ENCODE peak calls at places on chromosome 3, in four cellular contexts. V, T, Z and P are unnamed samples.

GRCh38 chr3:10341901-10342398 is 21.0 kb upstream of the SEC13 start:
- DNase-seq in V (no peak), T (no peak), Z (no peak), P (no peak)

GRCh38 chr3:50278868-50279224 is at the start of gene LSMEM2:
- DNase-seq in V (no peak), T (no peak), Z (no peak), P (peak; percentile 66)

GRCh38 chr3:54756330-54756731 is 171.5 kb downstream of the LRTM1 start:
- DNase-seq in V (no peak), T (no peak), Z (no peak), P (no peak)

GRCh38 chr3:170725285-170725731 is 139.4 kb upstream of the SLC7A14 start:
- DNase-seq in V (no peak), T (no peak), Z (no peak), P (no peak)

GRCh38 chr3:158909870-158910269 is 108.0 kb downstream of the MFSD1 start:
- DNase-seq in V (no peak), T (no peak), Z (peak; percentile 42), P (no peak)

GRCh38 chr3:27354588-27355203 is 14.5 kb downstream of the NEK10 start:
- DNase-seq in V (no peak), T (no peak), Z (no peak), P (no peak)

GRCh38 chr3:10442151-10442795 is 63.1 kb downstream of the ATP2B2 start:
- DNase-seq in V (no peak), T (no peak), Z (no peak), P (no peak)

GRCh38 chr3:178381971-178382370 is 154.3 kb upstream of the KCNMB2 start:
- DNase-seq in V (no peak), T (no peak), Z (peak; percentile 1), P (no peak)

GRCh38 chr3:79906106-79906505 is 138.3 kb upstream of the ROBO1 start:
- DNase-seq in V (no peak), T (no peak), Z (peak; percentile 14), P (no peak)

DNA sequence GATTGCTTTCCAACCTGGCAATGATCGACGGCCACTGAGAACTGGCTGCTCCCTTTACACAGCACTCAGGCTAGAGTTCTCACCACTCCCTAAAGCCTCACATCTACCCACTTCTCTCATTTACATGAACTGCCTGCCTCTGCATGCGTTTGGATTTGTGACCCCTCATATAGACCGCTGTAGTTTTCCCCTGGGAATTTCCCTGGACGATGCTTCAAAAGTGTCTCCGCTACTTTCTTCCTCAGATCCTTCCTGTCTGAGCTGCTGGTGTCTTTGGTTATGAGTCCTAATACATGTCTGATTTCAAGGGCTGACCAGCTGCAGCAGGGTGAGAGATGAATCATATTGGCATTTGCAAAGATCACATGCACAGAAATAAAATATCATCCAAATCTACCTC is 116.7 kb upstream of the ETV5 start:
- DNase-seq in V (no peak), T (no peak), Z (no peak), P (no peak)
- H3K27ac ChIP-seq in V (no peak overlapping the region), T (no peak overlapping the region), Z (no peak overlapping the region), P (no peak overlapping the region)

GRCh38 chr3:98968347-98968746 is 66.9 kb upstream of the DCBLD2 start:
- DNase-seq in V (no peak), T (no peak), Z (no peak), P (no peak)
- TF ChIP-seq CTCF in V (no peak), T (no peak), Z (no peak), P (no peak)

DNA sequence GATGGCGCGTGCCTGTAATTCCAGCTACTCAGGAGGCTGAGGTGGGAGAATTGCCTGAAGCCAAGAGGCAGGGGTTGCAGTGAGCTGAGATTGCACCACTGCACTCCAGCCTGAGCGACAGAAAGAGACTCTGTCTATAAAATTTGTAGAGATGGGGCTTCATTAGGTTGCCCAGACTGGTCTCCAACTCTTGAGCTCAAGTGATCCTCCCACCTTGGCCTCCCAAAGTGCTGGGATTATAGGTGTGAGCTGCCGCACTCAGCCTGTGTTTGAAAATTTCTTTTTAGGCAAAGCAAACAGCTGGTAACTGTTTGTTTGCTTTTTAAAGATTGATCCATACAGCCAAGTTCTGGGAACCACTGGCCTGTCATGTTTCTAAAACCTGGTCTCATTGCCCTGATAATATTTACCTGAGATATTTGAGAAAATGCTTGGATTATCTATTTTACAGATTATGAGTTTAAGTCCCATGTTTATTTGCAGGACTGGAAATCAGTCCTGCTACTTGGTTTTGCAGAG is 64.2 kb upstream of the LMOD3 start:
- DNase-seq in V (no peak), T (no peak), Z (no peak), P (no peak)
- H3K36me3 ChIP-seq in V (no peaks in the 10 kb centered on the region), T (no peaks in the 10 kb centered on the region), Z (peaks cover 37% of the 10 kb centered on the region), P (peaks cover 84% of the 10 kb centered on the region)

GRCh38 chr3:169347597-169347996 is 315.9 kb downstream of the MECOM start:
- DNase-seq in V (no peak), T (no peak), Z (no peak), P (no peak)

GRCh38 chr3:169344465-169344864 is 319.0 kb downstream of the MECOM start:
- DNase-seq in V (no peak), T (no peak), Z (peak; percentile 71), P (no peak)

GRCh38 chr3:169348276-169348675 is 315.2 kb downstream of the MECOM start:
- DNase-seq in V (no peak), T (no peak), Z (peak; percentile 75), P (no peak)

GRCh38 chr3:169342652-169343051 is 320.9 kb downstream of the MECOM start:
- DNase-seq in V (no peak), T (no peak), Z (no peak), P (no peak)

GRCh38 chr3:169345662-169346331 is 317.7 kb downstream of the MECOM start:
- DNase-seq in V (no peak), T (no peak), Z (peak; percentile 71), P (no peak)
- H3K27ac ChIP-seq in V (no peak overlapping the region), T (no peak overlapping the region), Z (no peak overlapping the region), P (no peak overlapping the region)

GRCh38 chr3:30516238-30516637 is 90.2 kb upstream of the TGFBR2 start:
- DNase-seq in V (no peak), T (no peak), Z (no peak), P (no peak)

GRCh38 chr3:30518872-30519271 is 87.5 kb upstream of the TGFBR2 start:
- DNase-seq in V (no peak), T (no peak), Z (no peak), P (no peak)

GRCh38 chr3:30520695-30521094 is 85.7 kb upstream of the TGFBR2 start:
- DNase-seq in V (no peak), T (no peak), Z (no peak), P (no peak)

GRCh38 chr3:30521156-30521555 is 85.2 kb upstream of the TGFBR2 start:
- DNase-seq in V (no peak), T (no peak), Z (no peak), P (no peak)

DNA sequence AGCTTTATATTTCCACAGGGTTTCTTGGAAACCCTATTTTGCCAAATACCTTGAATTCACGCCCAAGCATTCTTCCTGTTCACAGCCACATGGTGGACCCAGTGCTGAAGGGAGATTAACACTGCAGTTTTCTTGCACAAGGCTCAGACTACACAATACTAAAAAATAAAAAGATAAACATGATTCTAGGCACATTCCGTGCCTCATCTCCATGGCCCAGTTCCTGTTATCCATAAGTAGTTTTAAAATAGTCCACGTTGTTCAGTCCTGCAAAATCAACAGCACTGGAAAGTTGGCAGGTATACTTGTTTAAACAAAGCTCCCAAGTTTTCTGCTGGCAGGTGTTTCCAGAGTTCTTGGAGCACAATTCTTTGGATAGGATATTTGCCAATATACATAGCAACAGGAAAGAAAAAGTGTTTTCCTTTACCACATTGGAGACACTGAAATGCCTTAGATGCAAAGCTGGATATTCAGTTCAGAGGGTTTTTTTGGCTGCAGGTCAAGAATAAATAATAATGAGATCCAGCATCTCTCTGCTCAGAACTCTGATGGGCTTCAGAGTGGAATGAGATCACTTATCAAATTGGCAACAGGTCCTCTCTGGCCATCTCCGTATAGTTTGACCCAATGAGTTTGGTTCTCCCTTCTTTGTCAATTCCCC is 88.1 kb upstream of the TGFBR2 start:
- DNase-seq in V (no peak), T (peak; percentile 75), Z (no peak), P (peak; percentile 22)
- TF ChIP-seq CTCF in V (no peak), T (no peak), Z (peak; percentile 8), P (peak; percentile 48)

DNA sequence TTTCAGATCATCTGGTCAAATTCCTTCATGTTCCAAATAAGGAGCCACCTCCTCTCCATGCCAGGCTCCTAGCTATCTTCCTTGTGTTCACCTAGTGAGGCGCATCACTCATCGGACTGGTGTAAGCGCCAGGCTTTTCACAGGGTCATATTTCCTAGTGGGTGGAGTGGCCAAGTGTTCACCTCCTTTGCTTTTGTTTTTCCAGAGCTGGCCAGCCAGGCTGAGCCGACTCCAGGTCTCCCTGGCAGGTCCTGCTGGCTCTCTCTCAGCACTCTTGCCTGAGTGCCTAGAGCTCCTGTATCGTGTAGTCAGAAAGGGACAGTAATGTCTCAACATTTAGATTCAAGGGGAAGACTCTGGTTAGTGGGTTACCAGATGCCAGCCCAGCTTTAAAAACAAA is 31.0 kb downstream of the HEG1 start:
- DNase-seq in V (no peak), T (no peak), Z (no peak), P (peak; percentile 48)
- H3K36me3 ChIP-seq in V (no peaks in the 10 kb centered on the region), T (no peaks in the 10 kb centered on the region), Z (peaks cover 5% of the 10 kb centered on the region), P (peaks cover 59% of the 10 kb centered on the region)